ENCODE peak calls at places on chromosomes 12 and 14, in six cellular contexts. One of them, this sample, is unnamed.

GRCh38 chr12:42255221-42255874 is 17.3 kb upstream of the YAF2 start:
- DNase-seq in trophoblast cell: no peak
- DNase-seq in mesenchymal stem cell: no peak
- DNase-seq in H9: no peak
- DNase-seq in IMR-90: no peak
- DNase-seq in neuronal stem cell: no peak
- DNase-seq in this sample: no peak

GRCh38 chr12:120290541-120291312 is 976 bp downstream of the RNU4-2 start:
- DNase-seq in trophoblast cell: peak; percentile 51
- DNase-seq in mesenchymal stem cell: no peak
- DNase-seq in H9: peak; percentile 71
- DNase-seq in neuronal stem cell: no peak
- DNase-seq in IMR-90: no peak
- DNase-seq in this sample: no peak

GRCh38 chr12:46830731-46831334 is 5.0 kb upstream of the SLC38A4 start:
- DNase-seq in neuronal stem cell: peak; percentile 5
- DNase-seq in trophoblast cell: no peak
- DNase-seq in H9: peak; percentile 63
- DNase-seq in mesenchymal stem cell: peak; percentile 29
- DNase-seq in IMR-90: no peak
- DNase-seq in this sample: no peak

GRCh38 chr12:115867854-115868253 is 409.6 kb downstream of the MED13L start:
- DNase-seq in trophoblast cell: no peak
- DNase-seq in H9: no peak
- DNase-seq in IMR-90: no peak
- DNase-seq in mesenchymal stem cell: no peak
- DNase-seq in neuronal stem cell: no peak
- DNase-seq in this sample: no peak

GRCh38 chr14:74516451-74517155 is 23.0 kb downstream of the ISCA2 start:
- DNase-seq in mesenchymal stem cell: peak; percentile 23
- DNase-seq in H9: peak; percentile 67
- DNase-seq in IMR-90: peak; percentile 25
- DNase-seq in neuronal stem cell: no peak
- DNase-seq in trophoblast cell: no peak
- DNase-seq in this sample: no peak

GRCh38 chr14:37171678-37172023 is 755 bp downstream of the SLC25A21 start:
- DNase-seq in H9: no peak
- DNase-seq in mesenchymal stem cell: no peak
- DNase-seq in IMR-90: no peak
- DNase-seq in trophoblast cell: no peak
- DNase-seq in neuronal stem cell: no peak
- DNase-seq in this sample: no peak

GRCh38 chr12:123046431-123046830 is 66.0 kb downstream of the ARL6IP4 start:
- DNase-seq in IMR-90: no peak
- DNase-seq in trophoblast cell: no peak
- DNase-seq in H9: no peak
- DNase-seq in mesenchymal stem cell: no peak
- DNase-seq in neuronal stem cell: no peak
- DNase-seq in this sample: no peak

GRCh38 chr14:53048631-53049030 is 97.8 kb upstream of the FERMT2 start:
- DNase-seq in neuronal stem cell: no peak
- DNase-seq in H9: no peak
- DNase-seq in mesenchymal stem cell: no peak
- DNase-seq in trophoblast cell: no peak
- DNase-seq in IMR-90: no peak
- DNase-seq in this sample: no peak

GRCh38 chr12:132718644-132719043 is 8.0 kb downstream of the PGAM5 start:
- DNase-seq in H9: no peak
- DNase-seq in IMR-90: no peak
- DNase-seq in mesenchymal stem cell: no peak
- DNase-seq in trophoblast cell: no peak
- DNase-seq in neuronal stem cell: no peak
- DNase-seq in this sample: no peak

GRCh38 chr12:6520186-6520585 is 14.1 kb upstream of the GAPDH start:
- DNase-seq in mesenchymal stem cell: no peak
- DNase-seq in IMR-90: no peak
- DNase-seq in H9: no peak
- DNase-seq in trophoblast cell: no peak
- DNase-seq in neuronal stem cell: no peak
- DNase-seq in this sample: no peak

GRCh38 chr12:77841467-77842054 is 10.9 kb downstream of the NAV3 start:
- DNase-seq in trophoblast cell: no peak
- DNase-seq in neuronal stem cell: no peak
- DNase-seq in mesenchymal stem cell: no peak
- DNase-seq in H9: no peak
- DNase-seq in IMR-90: no peak
- DNase-seq in this sample: no peak

GRCh38 chr12:51977320-51977753 is 25.8 kb downstream of the ACVR1B start:
- DNase-seq in mesenchymal stem cell: no peak
- DNase-seq in H9: no peak
- DNase-seq in neuronal stem cell: no peak
- DNase-seq in IMR-90: no peak
- DNase-seq in trophoblast cell: peak; percentile 84
- DNase-seq in this sample: no peak

GRCh38 chr12:77324763-77325468 is 259.5 kb upstream of the E2F7 start:
- DNase-seq in neuronal stem cell: peak; percentile 80
- DNase-seq in trophoblast cell: peak; percentile 42
- DNase-seq in IMR-90: peak; percentile 61
- DNase-seq in H9: peak; percentile 85
- DNase-seq in mesenchymal stem cell: peak; percentile 69
- DNase-seq in this sample: peak; percentile 19

GRCh38 chr12:49627752-49628360 is 4.5 kb downstream of the PRPF40B start:
- DNase-seq in mesenchymal stem cell: peak; percentile 81
- DNase-seq in H9: no peak
- DNase-seq in trophoblast cell: no peak
- DNase-seq in IMR-90: peak; percentile 49
- DNase-seq in neuronal stem cell: no peak
- DNase-seq in this sample: no peak

GRCh38 chr12:106269150-106269771 is 21.4 kb upstream of the CKAP4 start:
- DNase-seq in trophoblast cell: no peak
- DNase-seq in mesenchymal stem cell: no peak
- DNase-seq in neuronal stem cell: no peak
- DNase-seq in IMR-90: no peak
- DNase-seq in H9: no peak
- DNase-seq in this sample: no peak

GRCh38 chr14:38593477-38593876 is 337.6 kb upstream of the CLEC14A start:
- DNase-seq in mesenchymal stem cell: no peak
- DNase-seq in IMR-90: no peak
- DNase-seq in H9: no peak
- DNase-seq in trophoblast cell: no peak
- DNase-seq in neuronal stem cell: no peak
- DNase-seq in this sample: no peak
- H4K91ac ChIP-seq in mesenchymal stem cell: no peak overlapping the region
- H4K91ac ChIP-seq in IMR-90: no peak overlapping the region
- H4K91ac ChIP-seq in H9: no peak overlapping the region
- H4K91ac ChIP-seq in trophoblast cell: no peak overlapping the region
- H4K91ac ChIP-seq in neuronal stem cell: no peak overlapping the region
- H4K91ac ChIP-seq in this sample: no peak overlapping the region

DNA sequence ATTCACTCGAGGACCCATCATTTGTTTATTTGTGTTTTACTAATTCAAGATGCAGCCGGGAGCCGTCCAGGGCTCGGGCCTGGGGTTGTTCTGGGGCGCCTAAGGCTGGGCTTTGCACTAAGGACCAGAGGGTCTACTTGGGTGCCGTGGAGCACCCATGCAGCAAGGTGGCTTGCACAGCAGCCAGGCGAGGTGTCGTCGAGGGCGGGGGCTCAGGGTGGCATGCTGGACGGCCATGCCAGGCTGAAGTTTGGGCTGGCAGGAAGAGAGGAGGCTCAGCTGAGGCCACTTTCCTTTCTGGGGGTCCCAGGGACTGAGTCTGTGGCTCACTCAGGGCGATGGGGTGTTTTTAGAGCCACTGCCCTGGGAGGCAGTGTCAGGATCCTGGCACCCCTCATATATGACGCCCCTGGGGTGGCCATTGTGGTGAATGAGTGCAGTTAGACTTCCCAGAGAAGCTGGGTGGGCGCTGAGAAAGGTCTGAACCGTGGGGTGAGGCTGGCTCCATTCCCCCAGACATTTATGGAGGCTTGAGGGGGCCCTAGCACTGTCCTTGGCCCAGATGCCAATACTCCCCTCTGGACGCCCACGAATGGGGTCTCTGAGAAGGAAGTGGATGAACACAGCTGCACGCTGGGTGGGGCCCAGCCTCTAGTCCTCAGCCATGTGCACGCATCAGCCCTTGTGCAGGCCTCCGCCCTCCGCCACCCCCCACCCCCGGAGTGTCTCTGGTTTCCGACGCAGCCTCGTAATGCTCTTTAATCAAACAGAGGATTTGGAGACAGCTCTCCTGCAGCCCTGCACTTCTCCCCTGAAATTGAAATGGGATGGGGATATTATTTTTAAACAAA is 11.3 kb downstream of the MEG3 start:
- DNase-seq in mesenchymal stem cell: no peak
- DNase-seq in trophoblast cell: no peak
- DNase-seq in neuronal stem cell: no peak
- DNase-seq in H9: no peak
- DNase-seq in IMR-90: no peak
- DNase-seq in this sample: no peak
- H3K9ac ChIP-seq in mesenchymal stem cell: no peak overlapping the region
- H3K9ac ChIP-seq in trophoblast cell: no peak overlapping the region
- H3K9ac ChIP-seq in neuronal stem cell: peak overlapping the region; percentile 87
- H3K9ac ChIP-seq in H9: no peak overlapping the region
- H3K9ac ChIP-seq in IMR-90: no peak overlapping the region
- H3K9ac ChIP-seq in this sample: no peak overlapping the region

DNA sequence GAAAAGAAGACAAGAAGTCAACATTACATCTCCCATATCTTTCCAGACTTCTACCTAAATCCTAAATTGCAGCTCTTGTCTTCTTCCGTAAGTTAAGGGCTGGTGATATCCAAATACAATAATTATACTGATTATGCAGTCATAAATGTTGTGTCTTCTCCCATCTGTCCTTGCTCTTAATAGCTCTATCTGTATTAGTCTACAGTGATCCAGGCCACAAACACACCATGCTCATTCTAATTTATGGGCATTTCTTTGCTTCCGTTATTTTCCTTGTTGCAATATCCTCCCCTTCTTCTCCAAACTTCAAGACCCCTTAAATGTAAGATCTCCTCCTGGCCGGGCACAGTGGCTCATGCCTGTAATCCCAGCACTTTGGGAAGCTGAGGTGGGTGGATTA is 3.7 kb upstream of the MDP1 start:
- DNase-seq in IMR-90: no peak
- DNase-seq in neuronal stem cell: no peak
- DNase-seq in trophoblast cell: no peak
- DNase-seq in mesenchymal stem cell: no peak
- DNase-seq in H9: no peak
- DNase-seq in this sample: no peak
- H4K91ac ChIP-seq in IMR-90: no peak overlapping the region
- H4K91ac ChIP-seq in neuronal stem cell: no peak overlapping the region
- H4K91ac ChIP-seq in trophoblast cell: no peak overlapping the region
- H4K91ac ChIP-seq in mesenchymal stem cell: no peak overlapping the region
- H4K91ac ChIP-seq in H9: no peak overlapping the region
- H4K91ac ChIP-seq in this sample: no peak overlapping the region

GRCh38 chr12:124392271-124392990 is 97.5 kb downstream of the RFLNA start:
- DNase-seq in trophoblast cell: peak; percentile 72
- DNase-seq in H9: peak; percentile 84
- DNase-seq in mesenchymal stem cell: peak; percentile 77
- DNase-seq in neuronal stem cell: no peak
- DNase-seq in IMR-90: peak; percentile 45
- DNase-seq in this sample: no peak

GRCh38 chr12:124392991-124393790 is 98.3 kb downstream of the RFLNA start:
- DNase-seq in trophoblast cell: no peak
- DNase-seq in neuronal stem cell: no peak
- DNase-seq in H9: peak; percentile 67
- DNase-seq in mesenchymal stem cell: peak; percentile 84
- DNase-seq in IMR-90: peak; percentile 58
- DNase-seq in this sample: no peak

GRCh38 chr12:124389537-124390441 is 94.9 kb downstream of the RFLNA start:
- DNase-seq in H9: no peak
- DNase-seq in trophoblast cell: peak; percentile 63
- DNase-seq in mesenchymal stem cell: no peak
- DNase-seq in IMR-90: no peak
- DNase-seq in neuronal stem cell: peak; percentile 18
- DNase-seq in this sample: peak; percentile 62

GRCh38 chr12:124390442-124391116 is 95.7 kb downstream of the RFLNA start:
- DNase-seq in trophoblast cell: peak; percentile 73
- DNase-seq in H9: no peak
- DNase-seq in neuronal stem cell: no peak
- DNase-seq in IMR-90: peak; percentile 82
- DNase-seq in mesenchymal stem cell: peak; percentile 94
- DNase-seq in this sample: no peak

DNA sequence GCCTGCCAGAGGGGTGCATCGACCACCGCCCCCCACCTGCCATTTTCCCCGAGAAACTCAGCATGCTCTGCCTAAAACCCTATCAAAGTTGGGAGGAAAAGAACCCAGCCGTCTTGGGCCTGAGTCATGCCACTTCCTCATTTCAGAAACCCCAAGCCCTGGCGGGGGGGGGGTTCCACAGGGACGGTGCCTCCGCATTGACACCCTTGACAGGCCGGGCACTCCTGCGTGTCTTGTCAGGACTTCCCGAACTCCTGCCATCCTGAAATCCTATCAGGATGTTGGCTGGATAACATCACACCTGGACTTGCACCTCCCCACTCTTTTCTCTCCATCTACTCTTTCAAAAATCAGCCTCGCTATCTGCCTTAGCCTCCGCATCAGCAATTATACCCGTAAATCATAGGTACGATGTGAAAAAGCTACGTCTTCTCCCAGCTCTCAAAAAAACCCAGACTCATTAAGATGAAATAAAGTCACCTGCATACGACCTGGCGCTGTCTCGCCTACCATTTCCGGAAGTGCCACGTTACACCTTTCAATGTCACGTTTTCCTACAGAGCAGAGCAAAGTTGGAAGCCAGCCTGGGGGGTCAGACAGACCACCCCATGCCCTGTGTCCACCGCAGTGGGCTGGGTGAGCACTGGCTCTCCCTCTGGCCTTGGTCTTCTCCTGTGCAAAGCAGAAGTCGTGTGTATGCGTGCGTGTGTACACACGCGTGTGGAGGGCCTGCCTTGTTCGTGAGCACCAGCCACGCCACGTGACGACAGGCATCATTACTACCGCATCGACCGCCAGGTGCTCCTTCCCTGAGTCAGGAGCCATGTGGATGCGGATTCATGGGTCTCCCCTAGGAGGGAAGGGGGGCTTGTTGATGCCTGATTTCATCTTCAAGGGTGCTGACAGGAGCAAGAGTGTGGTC is 96.7 kb downstream of the RFLNA start:
- DNase-seq in mesenchymal stem cell: peak; percentile 80
- DNase-seq in trophoblast cell: peak; percentile 36
- DNase-seq in H9: no peak
- DNase-seq in neuronal stem cell: no peak
- DNase-seq in IMR-90: peak; percentile 51
- DNase-seq in this sample: no peak
- H3K9ac ChIP-seq in mesenchymal stem cell: peak overlapping the region; percentile 58
- H3K9ac ChIP-seq in trophoblast cell: no peak overlapping the region
- H3K9ac ChIP-seq in H9: no peak overlapping the region
- H3K9ac ChIP-seq in neuronal stem cell: peak overlapping the region; percentile 54
- H3K9ac ChIP-seq in IMR-90: no peak overlapping the region
- H3K9ac ChIP-seq in this sample: no peak overlapping the region

GRCh38 chr12:128178551-128178950 is 88.4 kb upstream of the TMEM132C start:
- DNase-seq in H9: no peak
- DNase-seq in neuronal stem cell: no peak
- DNase-seq in IMR-90: no peak
- DNase-seq in trophoblast cell: no peak
- DNase-seq in mesenchymal stem cell: no peak
- DNase-seq in this sample: no peak
- H4K91ac ChIP-seq in H9: no peak overlapping the region
- H4K91ac ChIP-seq in neuronal stem cell: no peak overlapping the region
- H4K91ac ChIP-seq in IMR-90: no peak overlapping the region
- H4K91ac ChIP-seq in trophoblast cell: peak overlapping the region; percentile 2
- H4K91ac ChIP-seq in mesenchymal stem cell: no peak overlapping the region
- H4K91ac ChIP-seq in this sample: no peak overlapping the region

GRCh38 chr14:54396493-54397335 is at the start of gene CDKN3:
- DNase-seq in mesenchymal stem cell: peak; percentile 100
- DNase-seq in H9: peak; percentile 99
- DNase-seq in neuronal stem cell: peak; percentile 99
- DNase-seq in trophoblast cell: peak; percentile 99
- DNase-seq in IMR-90: peak; percentile 99
- DNase-seq in this sample: peak; percentile 94
- H3K9ac ChIP-seq in mesenchymal stem cell: peak within 1 kb of the TSS; percentile 87
- H3K9ac ChIP-seq in H9: peak within 1 kb of the TSS; percentile 83
- H3K9ac ChIP-seq in neuronal stem cell: peak within 1 kb of the TSS; percentile 99
- H3K9ac ChIP-seq in trophoblast cell: peak within 1 kb of the TSS; percentile 70
- H3K9ac ChIP-seq in IMR-90: peak within 1 kb of the TSS; percentile 54
- H3K9ac ChIP-seq in this sample: peak within 1 kb of the TSS; percentile 51